ENCODE peak calls at places on chromosomes 16 and 17, in five cellular contexts. O, Y, Z, I and R are unnamed samples.

GRCh38 chr17:56262854-56263253 is 109.6 kb downstream of the ANKFN1 start:
- DNase-seq in I (no peak), Z (no peak), Y (no peak), O (no peak), R (no peak)

GRCh38 chr16:31421587-31421986 is 6.6 kb downstream of the COX6A2 start:
- DNase-seq in O (no peak), Z (peak; percentile 39), Y (peak; percentile 81), I (peak; percentile 30), R (no peak)

GRCh38 chr17:3983945-3984484 is 19.8 kb upstream of the ATP2A3 start:
- DNase-seq in O (peak; percentile 87), I (no peak), Y (no peak), Z (no peak), R (peak; percentile 54)

GRCh38 chr16:30609002-30609927 is 924 bp downstream of the ZNF689 start:
- DNase-seq in I (peak; percentile 78), O (peak; percentile 54), Y (peak; percentile 59), Z (peak; percentile 65), R (peak; percentile 45)

GRCh38 chr16:2949705-2950399 is 14.2 kb upstream of the KREMEN2 start:
- DNase-seq in O (no peak), Z (no peak), I (no peak), Y (no peak), R (no peak)

GRCh38 chr16:16073884-16074781 is 124.7 kb downstream of the ABCC1 start:
- DNase-seq in I (no peak), O (peak; percentile 94), Y (no peak), Z (no peak), R (no peak)

GRCh38 chr16:71670537-71670936 is 44.6 kb downstream of the MARVELD3 start:
- DNase-seq in O (no peak), I (no peak), Y (no peak), Z (no peak), R (no peak)

GRCh38 chr17:10295728-10296343 is 77.0 kb downstream of the MYH13 start:
- DNase-seq in I (no peak), O (peak; percentile 82), Y (no peak), Z (no peak), R (peak; percentile 76)

GRCh38 chr17:67137026-67137370 is 92.6 kb downstream of the CACNG1 start:
- DNase-seq in Z (no peak), Y (no peak), O (no peak), I (no peak), R (no peak)

GRCh38 chr17:17533901-17534441 is 37.8 kb upstream of the RASD1 start:
- DNase-seq in I (no peak), Y (no peak), Z (no peak), O (no peak), R (no peak)

GRCh38 chr16:58563235-58563634 is 47.9 kb downstream of the SETD6 start:
- DNase-seq in I (no peak), Y (no peak), O (peak; percentile 56), Z (no peak), R (peak; percentile 16)

GRCh38 chr16:2026461-2027023 is at the start of gene NHERF2:
- DNase-seq in I (peak; percentile 64), O (no peak), Z (peak; percentile 15), Y (no peak), R (peak; percentile 55)

GRCh38 chr16:67833035-67833417 is 9.1 kb upstream of the THAP11 start:
- DNase-seq in I (no peak), Y (no peak), Z (no peak), O (peak; percentile 41), R (no peak)

GRCh38 chr16:9378876-9379275 is 287.4 kb downstream of the HAPSTR1 start:
- DNase-seq in O (no peak), I (no peak), Y (no peak), Z (no peak), R (no peak)

GRCh38 chr17:77433385-77434135 is 292.8 kb downstream of the SEC14L1 start:
- DNase-seq in I (no peak), Y (peak; percentile 53), Z (no peak), O (peak; percentile 70), R (no peak)

GRCh38 chr16:50828164-50828702 is 86.3 kb downstream of the CYLD start:
- DNase-seq in Z (no peak), O (no peak), I (no peak), Y (no peak), R (no peak)

GRCh38 chr16:81798311-81799137 is 19.4 kb downstream of the PLCG2 start:
- DNase-seq in I (peak; percentile 75), Z (peak; percentile 91), O (no peak), Y (peak; percentile 54), R (peak; percentile 84)

GRCh38 chr17:42179911-42180410 is 981 bp downstream of the KCNH4 start:
- DNase-seq in I (no peak), O (peak; percentile 45), Z (no peak), Y (no peak), R (peak; percentile 43)

GRCh38 chr17:80790021-80790765 is 201.4 kb upstream of the CHMP6 start:
- DNase-seq in I (no peak), Z (peak; percentile 65), O (no peak), Y (no peak), R (peak; percentile 37)

GRCh38 chr17:50437409-50437808 is 11.4 kb downstream of the ACSF2 start:
- DNase-seq in Z (no peak), I (no peak), O (no peak), Y (no peak), R (no peak)

GRCh38 chr17:14701901-14702300 is 401.0 kb downstream of the HS3ST3B1 start:
- DNase-seq in O (no peak), I (no peak), Z (no peak), Y (no peak), R (no peak)

GRCh38 chr17:65370669-65371126 is 190.8 kb downstream of the AXIN2 start:
- DNase-seq in I (peak; percentile 92), Y (no peak), O (peak; percentile 13), Z (peak; percentile 41), R (no peak)

DNA sequence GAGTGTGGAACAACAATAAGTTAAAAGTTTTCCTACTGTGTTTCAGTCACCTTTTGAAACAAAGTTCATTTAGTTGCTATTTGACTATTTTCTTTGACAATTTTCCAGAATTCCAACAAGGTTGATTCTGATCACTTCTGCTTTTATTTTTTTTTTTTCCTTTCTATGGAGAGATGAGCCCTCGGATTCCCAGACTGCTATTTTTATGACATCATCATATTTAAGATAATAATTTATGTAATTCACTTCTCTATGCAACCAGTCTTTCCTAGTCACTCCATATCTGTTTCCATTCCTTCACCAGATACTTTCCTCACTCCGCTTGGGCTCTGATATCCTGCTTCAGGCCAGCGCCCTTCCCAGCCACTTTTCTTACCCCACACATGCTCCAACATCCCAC is 8.1 kb downstream of the OR4D2 start:
- DNase-seq in Y (no peak), Z (no peak), O (no peak), I (no peak), R (no peak)
- H3K4me3 ChIP-seq in Y (no peak overlapping the region), Z (no peak overlapping the region), O (no peak overlapping the region), I (no peak overlapping the region), R (no peak overlapping the region)

GRCh38 chr17:36089888-36090836 is at the start of gene CCL3:
- DNase-seq in Z (peak; percentile 89), O (no peak), I (no peak), Y (peak; percentile 58), R (no peak)

GRCh38 chr17:36094232-36094631 is 4.3 kb upstream of the CCL3 start:
- DNase-seq in Y (no peak), Z (no peak), I (no peak), O (no peak), R (no peak)

GRCh38 chr17:36088559-36089376 is 1.2 kb downstream of the CCL3 start:
- DNase-seq in Y (no peak), O (no peak), I (no peak), Z (peak; percentile 33), R (no peak)

GRCh38 chr17:36094746-36095145 is 4.8 kb upstream of the CCL3 start:
- DNase-seq in Z (peak; percentile 41), I (no peak), O (no peak), Y (no peak), R (no peak)

DNA sequence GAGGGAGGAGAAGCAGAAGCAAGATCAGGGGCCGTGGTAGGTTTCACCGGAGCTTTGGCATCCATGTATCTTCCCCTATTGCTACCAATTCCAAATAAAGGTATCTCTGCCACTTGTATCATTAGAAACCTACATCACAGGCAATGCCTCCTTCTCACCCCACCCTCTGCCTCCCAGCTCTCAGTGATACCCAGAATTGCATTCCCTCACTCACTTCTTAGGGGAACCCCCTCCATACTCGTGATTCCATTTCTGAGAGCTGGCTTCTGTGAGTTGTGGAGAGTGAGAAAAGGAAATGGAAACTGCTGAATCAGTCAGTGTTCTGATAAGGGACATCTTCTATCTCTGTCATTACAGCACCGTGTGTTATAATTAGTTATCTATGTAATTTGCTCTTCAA is 2.3 kb upstream of the CCL3 start:
- DNase-seq in I (no peak), Y (no peak), O (no peak), Z (peak; percentile 46), R (no peak)
- H3K4me3 ChIP-seq in I (no peak overlapping the region), Y (no peak overlapping the region), O (no peak overlapping the region), Z (no peak overlapping the region), R (no peak overlapping the region)

GRCh38 chr16:66478733-66479511 is 51.8 kb downstream of the BEAN1 start:
- DNase-seq in Z (peak; percentile 56), Y (peak; percentile 83), I (peak; percentile 79), O (peak; percentile 59), R (peak; percentile 71)
- H3K4me3 ChIP-seq in Z (no peak overlapping the region), Y (no peak overlapping the region), I (no peak overlapping the region), O (no peak overlapping the region), R (no peak overlapping the region)

DNA sequence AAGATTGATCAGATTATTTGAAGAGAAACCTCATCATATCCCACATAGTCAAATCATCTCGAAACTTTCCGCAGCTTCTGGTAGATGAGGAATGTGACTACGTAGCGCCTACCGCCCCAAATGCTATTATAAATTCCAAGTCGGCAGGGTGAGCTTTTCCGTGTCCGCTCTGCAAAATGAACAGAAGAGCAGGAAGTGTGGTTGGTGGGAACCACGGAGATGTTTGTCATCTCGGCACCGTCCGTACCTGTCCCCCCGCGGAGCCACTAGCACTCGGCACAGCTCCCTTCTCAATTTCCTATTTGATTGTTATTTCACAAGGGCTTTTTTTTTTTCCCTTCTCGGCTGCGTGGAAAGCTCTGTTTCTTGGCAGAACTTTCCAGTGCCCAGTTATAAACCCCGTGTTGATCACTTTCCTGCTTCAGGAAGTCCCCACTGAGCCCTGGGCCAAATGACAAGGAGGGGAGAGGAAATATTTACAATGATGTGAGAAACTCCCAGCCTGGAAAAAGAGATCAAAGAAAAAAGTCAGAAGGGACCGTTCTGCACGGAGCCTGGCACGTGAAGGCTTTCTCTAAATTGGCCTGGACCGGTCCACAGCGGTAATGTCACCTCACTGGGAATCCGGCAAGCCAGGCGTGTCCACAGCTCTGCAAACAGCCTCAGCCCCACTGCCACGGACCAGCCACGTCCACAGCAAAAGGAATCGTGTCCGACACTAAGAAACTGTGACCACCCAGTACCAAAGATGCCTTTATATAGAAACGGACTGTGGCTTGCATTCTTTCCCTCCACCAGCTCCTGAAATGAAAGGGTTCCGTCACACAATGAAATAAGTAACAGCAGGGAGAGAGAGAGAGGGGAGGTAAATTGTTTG is 65.0 kb downstream of the MRM3 start:
- DNase-seq in Y (no peak), I (no peak), O (no peak), Z (no peak), R (peak; percentile 43)
- H3K4me3 ChIP-seq in Y (no peak overlapping the region), I (no peak overlapping the region), O (no peak overlapping the region), Z (no peak overlapping the region), R (peak overlapping the region; percentile 34)

DNA sequence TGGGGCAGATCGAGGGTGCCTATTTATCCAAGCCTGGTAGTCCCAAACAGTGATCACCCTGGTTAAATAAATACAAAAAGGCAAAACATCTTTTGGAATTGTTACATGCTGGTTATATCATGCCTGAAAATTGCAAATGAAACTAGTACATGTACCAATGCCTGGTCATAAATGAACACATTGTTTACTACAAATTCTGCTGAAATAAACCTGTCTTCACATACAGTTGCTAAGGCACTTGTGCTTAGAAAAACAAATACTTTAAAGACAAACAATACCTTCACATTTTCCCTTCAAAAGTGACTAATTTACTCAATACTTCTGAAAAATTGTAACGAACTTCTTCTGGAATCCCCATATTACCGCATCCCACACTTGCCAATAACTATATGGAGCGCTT is 264.3 kb downstream of the NTN1 start:
- DNase-seq in O (no peak), I (no peak), Z (no peak), Y (no peak), R (no peak)
- H3K4me3 ChIP-seq in O (no peak overlapping the region), I (no peak overlapping the region), Z (no peak overlapping the region), Y (no peak overlapping the region), R (no peak overlapping the region)